ENCODE peak calls at places on chromosome 11, in six cellular contexts. M is HCT116, Q is H1, G is K562, Z is HepG2, X is GM12878. D is an unnamed sample.
A peak's percentile ranks its signal among the peaks of the same experiment; 100 is the strongest.

GRCh38 chr11:101706541-101706940 is 122.7 kb upstream of the TRPC6 start:
- DNase-seq in M (no peak), G (no peak), X (no peak), Z (no peak), Q (no peak), D (no peak)

GRCh38 chr11:10255388-10256125 is 38.5 kb downstream of the SBF2 start:
- DNase-seq in X (no peak), G (no peak), Q (no peak), M (no peak), Z (no peak), D (no peak)

GRCh38 chr11:76785513-76785912 is 2.4 kb downstream of the TSKU start:
- DNase-seq in M (no peak), G (no peak), Z (no peak), X (no peak), Q (no peak), D (no peak)

GRCh38 chr11:92667446-92668165 is 301.8 kb upstream of the MTNR1B start:
- DNase-seq in Z (no peak), G (no peak), Q (no peak), X (no peak), M (no peak), D (peak; percentile 36)

GRCh38 chr11:47156951-47157350 is 19.7 kb downstream of the ARFGAP2 start:
- DNase-seq in G (no peak), M (no peak), Q (no peak), Z (no peak), X (no peak), D (no peak)

GRCh38 chr11:38323961-38324761 is 1726.1 kb upstream of the RAG2 start:
- DNase-seq in Z (no peak), M (no peak), X (no peak), G (no peak), Q (no peak), D (no peak)

GRCh38 chr11:64396079-64396591 is 37.2 kb downstream of the RPS6KA4 start:
- DNase-seq in G (no peak), M (no peak), X (no peak), Z (no peak), Q (peak; percentile 62), D (peak; percentile 86)

GRCh38 chr11:112795142-112795815 is 165.9 kb upstream of the NCAM1 start:
- DNase-seq in X (no peak), G (peak; percentile 72), M (peak; percentile 38), Z (peak; percentile 19), Q (peak; percentile 72), D (peak; percentile 46)

GRCh38 chr11:122661182-122661945 is 5.8 kb downstream of the UBASH3B start:
- DNase-seq in Z (no peak), G (no peak), M (no peak), Q (no peak), X (no peak), D (no peak)

GRCh38 chr11:79088967-79089366 is 351.9 kb downstream of the TENM4 start:
- DNase-seq in M (no peak), G (no peak), Q (no peak), X (no peak), Z (no peak), D (peak; percentile 66)

GRCh38 chr11:24496728-24497396 is at the start of gene LUZP2:
- DNase-seq in M (no peak), X (no peak), Q (peak; percentile 66), Z (no peak), G (no peak), D (peak; percentile 33)

GRCh38 chr11:125408281-125408680 is 87.8 kb downstream of the FEZ1 start:
- DNase-seq in G (no peak), Q (no peak), Z (no peak), M (no peak), X (no peak), D (no peak)

GRCh38 chr11:125404811-125405481 is 91.1 kb downstream of the FEZ1 start:
- DNase-seq in Z (peak; percentile 11), G (peak; percentile 89), M (peak; percentile 21), Q (peak; percentile 97), X (no peak), D (no peak)

GRCh38 chr11:125410091-125410490 is 86.0 kb downstream of the FEZ1 start:
- DNase-seq in M (no peak), Q (peak; percentile 60), Z (no peak), G (no peak), X (no peak), D (peak; percentile 72)

GRCh38 chr11:125404136-125404810 is 91.8 kb downstream of the FEZ1 start:
- DNase-seq in G (no peak), M (no peak), Q (peak; percentile 68), Z (no peak), X (no peak), D (no peak)

GRCh38 chr11:125407046-125407445 is 89.0 kb downstream of the FEZ1 start:
- DNase-seq in M (no peak), Z (no peak), Q (no peak), X (no peak), G (no peak), D (no peak)
- TF ChIP-seq ZNF274 in M (no peak), Z (no peak), Q (no peak), X (no peak), G (no peak), D (no peak)

DNA sequence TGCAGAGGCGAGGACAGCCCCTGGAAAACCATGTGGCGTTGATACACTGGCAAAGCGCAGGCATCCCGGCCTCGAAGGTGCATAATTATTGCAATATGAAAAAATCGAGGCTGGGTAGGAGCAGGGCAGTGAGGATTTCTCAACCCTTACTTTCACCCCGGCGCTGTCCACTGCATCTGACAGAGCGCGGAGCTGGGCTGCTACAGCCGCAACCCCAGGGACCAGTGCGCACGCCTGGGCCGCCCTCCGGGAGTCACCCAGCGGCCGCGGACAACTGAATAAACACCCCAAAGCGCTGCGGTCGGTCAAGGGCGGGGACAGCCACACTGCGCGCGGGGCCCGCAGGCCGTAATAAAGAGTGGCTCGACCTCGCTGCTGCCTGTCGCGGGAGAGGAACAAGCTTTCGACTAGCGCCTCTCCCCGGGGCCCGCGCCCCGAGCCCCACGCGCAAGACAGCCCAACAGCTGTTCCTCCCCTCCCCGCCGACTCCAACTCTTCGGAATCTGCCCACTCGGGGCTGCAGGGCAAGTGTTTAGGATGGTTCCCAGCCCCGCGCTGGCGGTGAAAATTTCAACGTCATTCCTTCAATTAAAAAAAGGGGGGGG is 3.6 kb upstream of the WT1 start:
- DNase-seq in G (no peak), X (no peak), Z (no peak), Q (peak; percentile 60), M (no peak), D (no peak)
- TF ChIP-seq YY1 in G (no peak), X (no peak), Z (no peak), Q (no peak), M (no peak), D (no peak)

GRCh38 chr11:22433517-22433916 is 95.3 kb downstream of the SLC17A6 start:
- DNase-seq in M (no peak), Q (no peak), Z (no peak), G (no peak), X (no peak), D (no peak)
- TF ChIP-seq ZNF274 in M (no peak), Q (no peak), Z (no peak), G (no peak), X (no peak), D (no peak)

DNA sequence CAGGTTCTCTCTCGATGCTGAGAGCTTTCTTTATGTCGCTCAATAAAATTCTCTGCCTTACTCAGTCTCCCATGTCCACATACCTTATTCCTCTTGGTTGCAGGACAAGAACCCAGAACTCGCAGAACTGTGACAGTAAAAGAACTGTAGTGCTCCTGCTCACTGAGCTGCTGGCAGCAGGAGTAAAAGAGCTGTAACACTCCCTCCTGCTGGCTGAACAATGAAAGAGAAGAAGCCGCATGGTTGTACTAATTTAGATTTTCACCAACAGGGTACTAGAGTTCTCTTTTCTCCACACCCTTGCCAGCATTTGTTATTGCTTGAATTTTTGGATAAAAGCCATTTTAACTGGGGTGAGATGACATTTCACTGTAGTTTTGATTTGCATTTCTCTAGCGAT is 433.2 kb downstream of the GUCY1A2 start:
- DNase-seq in X (no peak), Z (peak; percentile 20), G (no peak), M (no peak), Q (no peak), D (peak; percentile 20)
- TF ChIP-seq YY1 in X (no peak), Z (no peak), G (no peak), M (no peak), Q (no peak), D (no peak)